ENCODE peak calls at places on chromosomes 5 and 9, in ten cellular contexts. O is psoas muscle; I is AG09309; J is ovary; S is progenitor cell of endocrine pancreas; P is EH; X is globus pallidus; V is T-helper 2 cell; M is pulmonary artery endothelial cell; W is stimulated activated CD4-positive, alpha-beta T cell treated with anti-CD3 and anti-CD28 coated beads, Interleukin-2, amount 100 ng/mL, for 48 hours. T is an unnamed sample.
A peak's percentile ranks its signal among the peaks of the same experiment; 100 is the strongest.

GRCh38 chr5:152331718-152332117 is 73.4 kb downstream of the NMUR2 start:
- DNase-seq in S (no peak), I (no peak), P (no peak), W (no peak), O (no peak), V (no peak), J (no peak), X (no peak), M (no peak), T (no peak)

GRCh38 chr9:70498866-70499265 is 84.4 kb upstream of the KLF9 start:
- DNase-seq in W (no peak), S (no peak), M (no peak), O (no peak), I (no peak), V (no peak), P (no peak), X (no peak), J (no peak), T (no peak)

GRCh38 chr5:148699028-148699427 is 44.7 kb upstream of the HTR4 start:
- DNase-seq in J (no peak), I (no peak), P (no peak), X (no peak), W (no peak), M (no peak), V (no peak), O (no peak), S (no peak), T (no peak)

GRCh38 chr9:2722715-2723114 is 5.4 kb downstream of the KCNV2 start:
- DNase-seq in O (peak; percentile 61), P (peak; percentile 74), J (no peak), S (no peak), I (peak; percentile 64), X (no peak), V (no peak), M (no peak), W (no peak), T (no peak)

GRCh38 chr5:103407399-103407798 is 148.8 kb downstream of the MACIR start:
- DNase-seq in I (no peak), J (no peak), V (no peak), X (no peak), W (no peak), P (peak; percentile 73), O (no peak), M (no peak), S (no peak), T (no peak)

GRCh38 chr9:133708770-133709611 is 29.2 kb downstream of the SARDH start:
- DNase-seq in V (peak; percentile 19), P (no peak), S (no peak), W (no peak), I (no peak), O (peak; percentile 50), X (no peak), M (no peak), J (peak; percentile 21), T (peak; percentile 49)

GRCh38 chr9:16192403-16193017 is 639.7 kb downstream of the CCDC171 start:
- DNase-seq in V (no peak), O (no peak), J (no peak), X (no peak), I (no peak), W (no peak), M (no peak), S (no peak), P (peak; percentile 48), T (no peak)

GRCh38 chr5:6495433-6496206 is 47.0 kb downstream of the UBE2QL1 start:
- DNase-seq in P (no peak), V (no peak), X (no peak), I (no peak), J (no peak), W (no peak), M (no peak), O (no peak), S (no peak), T (no peak)

GRCh38 chr5:172187118-172188032 is 649 bp downstream of the STK10 start:
- DNase-seq in X (no peak), I (no peak), O (peak; percentile 79), M (no peak), W (peak; percentile 64), P (peak; percentile 86), V (peak; percentile 69), S (no peak), J (peak; percentile 56), T (peak; percentile 62)

GRCh38 chr5:98170994-98171393 is 602.5 kb upstream of the RGMB start:
- DNase-seq in M (no peak), V (no peak), O (no peak), J (no peak), S (no peak), I (no peak), P (no peak), W (no peak), X (no peak), T (no peak)

GRCh38 chr9:97853844-97854695 is 1.0 kb downstream of the FOXE1 start:
- DNase-seq in W (peak; percentile 49), V (peak; percentile 51), P (peak; percentile 59), J (no peak), O (no peak), S (no peak), X (no peak), M (no peak), I (no peak), T (peak; percentile 43)

GRCh38 chr5:181181650-181182565 is 23.1 kb downstream of the TRIM7 start:
- DNase-seq in P (peak; percentile 73), W (no peak), M (no peak), I (no peak), O (peak; percentile 80), J (no peak), S (peak; percentile 35), X (peak; percentile 56), V (peak; percentile 62), T (peak; percentile 51)

GRCh38 chr9:98230354-98230753 is 25.1 kb downstream of the TBC1D2 start:
- DNase-seq in J (no peak), P (no peak), O (no peak), V (no peak), I (no peak), S (no peak), X (no peak), W (no peak), M (no peak), T (no peak)

GRCh38 chr5:10653033-10653432 is 89.2 kb downstream of the ANKRD33B start:
- DNase-seq in I (no peak), W (no peak), J (no peak), M (no peak), O (peak; percentile 84), S (no peak), P (no peak), X (no peak), V (no peak), T (no peak)

GRCh38 chr5:77367733-77368132 is 124.4 kb downstream of the WDR41 start:
- DNase-seq in X (no peak), M (no peak), V (no peak), S (no peak), P (peak; percentile 57), O (no peak), W (no peak), J (no peak), I (no peak), T (no peak)

GRCh38 chr5:132100672-132101261 is 27.2 kb downstream of the CSF2 start:
- DNase-seq in O (no peak), W (no peak), J (no peak), I (no peak), P (no peak), M (no peak), X (no peak), V (no peak), S (no peak), T (no peak)

GRCh38 chr9:136944094-136944518 is 432 bp downstream of the FBXW5 start:
- DNase-seq in O (no peak), M (no peak), V (no peak), W (no peak), P (peak; percentile 69), J (no peak), S (peak; percentile 39), X (peak; percentile 51), I (peak; percentile 2), T (no peak)

GRCh38 chr5:126531543-126532120 is 63.4 kb downstream of the ALDH7A1 start:
- DNase-seq in I (no peak), V (no peak), X (peak; percentile 85), W (no peak), O (no peak), P (peak; percentile 55), S (no peak), M (no peak), J (no peak), T (no peak)

GRCh38 chr5:448061-448765 is 5.2 kb downstream of the EXOC3 start:
- DNase-seq in S (no peak), M (no peak), V (no peak), P (no peak), X (peak; percentile 63), W (no peak), J (peak; percentile 16), I (no peak), O (peak; percentile 69), T (no peak)

T was measured in activated effector memory CD4-positive, alpha-beta T cell treated with Interleukin-2 at 50 U/mL for 16 hours.